ENCODE peak calls at places on chromosome 2, in nine cellular contexts. A, L, Y, E, O, U, B, V and D are unnamed samples. For H3K27me3, the result is how much of the 10 kb centered on the place peaks cover.

GRCh38 chr2:6167592-6168138 is 475.5 kb downstream of the SOX11 start:
- DNase-seq in A (no peak), L (no peak), Y (no peak), E (no peak), O (no peak), U (no peak), B (no peak), V (no peak), D (no peak)

GRCh38 chr2:199019898-199020507 is 437.7 kb downstream of the SATB2 start:
- DNase-seq in A (no peak), L (peak), Y (peak), E (no peak), O (peak), U (peak), B (no peak), V (peak), D (peak)

GRCh38 chr2:200575957-200576356 is 9.9 kb upstream of the AOX1 start:
- DNase-seq in A (no peak), L (no peak), Y (no peak), E (no peak), O (no peak), U (peak), B (no peak), V (peak), D (no peak)

GRCh38 chr2:157194097-157194688 is 63.3 kb upstream of the GALNT5 start:
- DNase-seq in A (no peak), L (peak), Y (peak), E (no peak), O (peak), U (peak), B (no peak), V (peak), D (no peak)

GRCh38 chr2:241008711-241009121 is 10.3 kb downstream of the SNED1 start:
- DNase-seq in A (no peak), L (no peak), Y (no peak), E (no peak), O (no peak), U (no peak), B (no peak), V (no peak), D (no peak)

GRCh38 chr2:75340560-75340959 is 141.2 kb upstream of the TACR1 start:
- DNase-seq in A (no peak), L (no peak), Y (no peak), E (no peak), O (no peak), U (no peak), B (no peak), V (no peak), D (no peak)

GRCh38 chr2:175904035-175904434 is 98.0 kb downstream of the LNPK start:
- DNase-seq in A (no peak), L (no peak), Y (no peak), E (no peak), O (no peak), U (no peak), B (no peak), V (no peak), D (no peak)

GRCh38 chr2:51247252-51247651 is 215.3 kb upstream of the NRXN1 start:
- DNase-seq in A (no peak), L (no peak), Y (no peak), E (no peak), O (no peak), U (peak), B (no peak), V (no peak), D (no peak)

GRCh38 chr2:157302492-157303099 is 23.0 kb downstream of the ERMN start:
- DNase-seq in A (no peak), L (peak), Y (peak), E (no peak), O (peak), U (peak), B (no peak), V (peak), D (peak)

GRCh38 chr2:205879362-205879761 is 197.1 kb downstream of the NRP2 start:
- DNase-seq in A (no peak), L (no peak), Y (no peak), E (no peak), O (peak), U (no peak), B (no peak), V (no peak), D (no peak)

GRCh38 chr2:234493117-234493516 is 3.8 kb downstream of the ARL4C start:
- DNase-seq in A (no peak), L (no peak), Y (no peak), E (no peak), O (peak), U (no peak), B (no peak), V (no peak), D (no peak)
- TF ChIP-seq CTCF in A (no peak), L (no peak), Y (no peak), E (no peak), O (no peak), U (no peak), B (no peak), V (no peak), D (no peak)

DNA sequence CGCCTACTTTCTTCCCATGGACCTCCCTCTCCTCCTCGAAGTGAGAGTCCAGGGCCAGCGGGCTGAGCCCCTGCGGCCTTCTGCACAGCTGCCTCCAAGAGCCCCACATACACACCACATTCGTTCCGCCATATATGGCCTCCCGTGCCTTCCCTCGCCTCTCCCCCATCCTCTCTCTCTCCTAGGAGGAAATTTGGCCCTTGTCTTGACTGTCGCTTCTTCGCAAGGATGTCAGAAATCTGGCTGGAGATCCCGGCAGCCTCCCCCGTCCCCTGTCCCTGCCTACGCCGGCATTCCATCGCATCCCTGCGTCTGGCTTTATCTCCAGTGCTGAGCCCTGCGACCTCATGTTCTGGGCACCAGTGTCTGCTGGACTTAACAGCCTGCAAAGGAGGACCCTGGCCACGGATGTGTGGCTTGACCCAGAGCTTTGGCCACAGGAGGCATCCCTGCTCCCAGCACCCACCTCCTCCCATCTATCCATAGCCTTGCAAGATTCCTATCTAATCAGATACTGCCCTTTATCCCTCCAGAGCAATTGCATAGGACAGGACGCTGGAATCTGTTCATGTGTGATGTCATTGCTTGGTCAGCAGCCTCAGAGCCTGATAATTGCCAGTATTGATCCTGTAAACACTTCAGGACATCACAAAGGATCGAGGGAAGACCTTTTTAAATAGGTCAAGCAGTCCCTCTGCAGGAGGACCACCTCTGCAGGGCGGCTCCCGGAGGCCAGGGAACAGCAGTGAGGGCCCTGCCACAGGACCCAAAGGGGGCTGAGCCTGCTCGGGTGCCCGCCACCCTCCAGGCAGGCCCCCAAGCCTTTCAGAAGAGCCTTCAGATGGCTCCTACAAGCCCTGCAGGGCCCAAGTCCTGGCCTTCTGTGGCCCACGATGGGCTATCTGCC is 168.1 kb downstream of the TWIST2 start:
- DNase-seq in A (peak), L (no peak), Y (no peak), E (no peak), O (no peak), U (no peak), B (no peak), V (no peak), D (no peak)
- H3K27me3 ChIP-seq in A (under half), L (under half), Y (under half), E (half or more), O (under half), U (under half), B (under half), V (under half), D (half or more)

DNA sequence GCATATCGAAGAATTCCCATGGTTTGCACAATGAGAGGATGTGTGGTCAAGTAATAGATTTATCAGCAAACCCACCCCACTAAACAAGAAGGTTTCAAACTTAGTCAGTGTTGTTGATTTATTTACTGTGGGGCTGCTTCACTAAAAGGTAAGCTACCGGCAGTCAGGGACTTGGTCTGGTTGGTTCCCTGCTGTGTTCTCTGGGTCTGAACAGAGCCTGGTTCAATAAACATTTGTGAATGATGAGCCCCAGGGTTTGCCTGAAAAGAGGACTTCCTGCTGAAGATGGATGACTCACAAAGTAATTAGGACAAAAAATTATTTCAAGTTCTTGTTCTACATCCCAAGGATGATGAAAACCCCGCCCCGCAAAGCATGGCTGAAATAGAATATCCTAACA is 108.3 kb downstream of the SPP2 start:
- DNase-seq in A (no peak), L (no peak), Y (no peak), E (no peak), O (no peak), U (no peak), B (no peak), V (no peak), D (no peak)
- H3K27ac ChIP-seq in A (no peak), L (no peak), Y (no peak), E (no peak), O (no peak), U (no peak), B (no peak), V (no peak), D (no peak)

GRCh38 chr2:133439281-133439920 is 128.9 kb downstream of the NCKAP5 start:
- DNase-seq in A (no peak), L (no peak), Y (no peak), E (no peak), O (no peak), U (no peak), B (no peak), V (no peak), D (no peak)

GRCh38 chr2:133433455-133434451 is 134.5 kb downstream of the NCKAP5 start:
- DNase-seq in A (no peak), L (no peak), Y (no peak), E (no peak), O (no peak), U (no peak), B (no peak), V (no peak), D (no peak)

GRCh38 chr2:133438026-133438425 is 130.2 kb downstream of the NCKAP5 start:
- DNase-seq in A (no peak), L (no peak), Y (no peak), E (no peak), O (no peak), U (no peak), B (no peak), V (no peak), D (no peak)

GRCh38 chr2:133431289-133431688 is 137.0 kb downstream of the NCKAP5 start:
- DNase-seq in A (no peak), L (no peak), Y (no peak), E (no peak), O (no peak), U (no peak), B (no peak), V (no peak), D (no peak)

DNA sequence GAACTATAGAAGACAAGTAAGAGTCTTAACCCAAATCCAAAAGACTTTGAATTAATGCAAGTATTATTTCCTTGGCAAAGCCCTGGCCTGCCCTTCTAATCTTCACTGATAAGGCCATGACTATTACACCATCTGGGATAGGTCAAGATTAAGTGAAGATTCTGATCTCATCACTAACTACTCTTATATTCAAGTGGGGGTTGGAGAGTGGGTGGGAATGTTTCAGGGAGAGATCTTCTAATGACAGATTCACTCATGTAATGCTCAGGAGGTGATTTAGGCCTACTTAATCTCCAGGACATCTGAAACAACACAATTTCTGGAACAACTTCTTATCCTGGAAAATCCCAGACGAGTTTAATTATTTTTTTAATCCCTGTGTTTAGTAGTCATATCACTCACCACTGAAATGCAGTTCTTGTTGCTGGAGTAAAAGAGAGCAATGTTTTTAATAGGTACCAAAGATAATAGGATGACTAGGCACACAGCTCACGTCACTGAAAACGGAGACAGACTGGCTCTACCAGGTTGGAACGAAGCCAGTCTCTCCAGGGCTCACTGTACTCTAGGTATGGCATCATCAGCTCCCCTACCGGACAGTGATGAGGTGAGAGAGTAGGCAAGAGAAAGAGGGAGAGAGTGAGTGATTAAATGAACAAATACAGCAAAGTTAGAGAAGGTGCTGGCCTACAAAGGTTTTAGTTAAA is 133.1 kb downstream of the NCKAP5 start:
- DNase-seq in A (no peak), L (no peak), Y (no peak), E (no peak), O (no peak), U (no peak), B (no peak), V (no peak), D (peak)
- TF ChIP-seq CTCF in A (no peak), L (peak), Y (no peak), E (no peak), O (no peak), U (no peak), B (no peak), V (no peak), D (peak)

GRCh38 chr2:10078001-10078400 is 2.2 kb downstream of the CYS1 start:
- DNase-seq in A (no peak), L (no peak), Y (no peak), E (no peak), O (no peak), U (no peak), B (no peak), V (no peak), D (no peak)

GRCh38 chr2:10075571-10076209 is 4.5 kb downstream of the CYS1 start:
- DNase-seq in A (no peak), L (no peak), Y (no peak), E (no peak), O (no peak), U (no peak), B (no peak), V (no peak), D (no peak)

GRCh38 chr2:10076988-10077527 is 3.2 kb downstream of the CYS1 start:
- DNase-seq in A (no peak), L (no peak), Y (no peak), E (no peak), O (no peak), U (no peak), B (no peak), V (no peak), D (no peak)

GRCh38 chr2:10075101-10075500 is 5.1 kb downstream of the CYS1 start:
- DNase-seq in A (no peak), L (no peak), Y (no peak), E (no peak), O (no peak), U (no peak), B (no peak), V (no peak), D (no peak)

GRCh38 chr2:10076511-10076910 is 3.7 kb downstream of the CYS1 start:
- DNase-seq in A (no peak), L (no peak), Y (no peak), E (no peak), O (no peak), U (no peak), B (no peak), V (no peak), D (no peak)
- H3K27me3 ChIP-seq in A (under half), L (under half), Y (half or more), E (half or more), O (half or more), U (under half), B (under half), V (under half), D (under half)

DNA sequence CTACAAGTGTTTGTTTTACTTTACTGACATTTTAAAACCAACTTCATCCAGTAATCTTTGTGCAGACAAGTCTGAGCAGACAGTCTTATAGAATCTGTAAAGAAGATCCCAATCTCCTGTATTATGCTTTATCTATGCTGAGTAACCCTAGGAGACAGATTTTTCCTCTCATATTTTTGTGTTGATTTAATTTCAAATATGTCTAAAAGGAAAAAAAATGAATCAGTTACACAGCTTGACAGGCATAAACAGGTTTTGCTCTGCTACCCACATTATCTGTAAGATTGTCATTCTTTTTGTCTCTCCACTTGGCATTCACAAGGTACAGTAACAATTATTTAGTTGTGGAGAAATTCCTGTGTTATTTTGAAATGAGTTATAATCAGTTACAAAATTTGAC is 415.0 kb downstream of the NYAP2 start:
- DNase-seq in A (no peak), L (no peak), Y (no peak), E (no peak), O (no peak), U (no peak), B (no peak), V (no peak), D (no peak)
- H3K27ac ChIP-seq in A (no peak), L (no peak), Y (no peak), E (no peak), O (no peak), U (no peak), B (no peak), V (no peak), D (no peak)